ENCODE peak calls at places on chromosomes 11 and 22, in seven cellular contexts. One of them, this sample, is unnamed. For H3K4me1, the result is how much of the 10 kb centered on the place peaks cover.

GRCh38 chr22:23834406-23834805 is 4.4 kb downstream of the DERL3 start:
- DNase-seq in psoas muscle: no peak
- DNase-seq in Peyer's patch: no peak
- DNase-seq in colonic mucosa: no peak
- DNase-seq in upper lobe of right lung: peak
- DNase-seq in IMR-90: no peak
- DNase-seq in PC-3: no peak
- DNase-seq in this sample: no peak

GRCh38 chr22:43411981-43412807 is at the start of gene MPPED1:
- DNase-seq in psoas muscle: no peak
- DNase-seq in Peyer's patch: no peak
- DNase-seq in colonic mucosa: no peak
- DNase-seq in upper lobe of right lung: no peak
- DNase-seq in IMR-90: no peak
- DNase-seq in PC-3: no peak
- DNase-seq in this sample: no peak

GRCh38 chr11:134630896-134631295 is 218.9 kb upstream of the B3GAT1 start:
- DNase-seq in psoas muscle: no peak
- DNase-seq in Peyer's patch: no peak
- DNase-seq in colonic mucosa: no peak
- DNase-seq in upper lobe of right lung: no peak
- DNase-seq in IMR-90: no peak
- DNase-seq in PC-3: no peak
- DNase-seq in this sample: no peak

GRCh38 chr11:23764285-23764684 is 732.6 kb upstream of the LUZP2 start:
- DNase-seq in psoas muscle: no peak
- DNase-seq in Peyer's patch: no peak
- DNase-seq in colonic mucosa: no peak
- DNase-seq in upper lobe of right lung: no peak
- DNase-seq in IMR-90: no peak
- DNase-seq in PC-3: no peak
- DNase-seq in this sample: no peak

GRCh38 chr11:104161751-104162450 is 2.0 kb downstream of the PDGFD start:
- DNase-seq in psoas muscle: no peak
- DNase-seq in Peyer's patch: no peak
- DNase-seq in colonic mucosa: no peak
- DNase-seq in upper lobe of right lung: no peak
- DNase-seq in IMR-90: peak
- DNase-seq in PC-3: no peak
- DNase-seq in this sample: no peak

GRCh38 chr22:17785185-17786184 is 11.2 kb upstream of the BID start:
- DNase-seq in psoas muscle: peak
- DNase-seq in Peyer's patch: peak
- DNase-seq in colonic mucosa: peak
- DNase-seq in upper lobe of right lung: peak
- DNase-seq in IMR-90: no peak
- DNase-seq in PC-3: peak
- DNase-seq in this sample: peak

GRCh38 chr11:16924462-16924825 is 89.8 kb downstream of the PLEKHA7 start:
- DNase-seq in psoas muscle: no peak
- DNase-seq in Peyer's patch: no peak
- DNase-seq in colonic mucosa: peak
- DNase-seq in upper lobe of right lung: no peak
- DNase-seq in IMR-90: no peak
- DNase-seq in PC-3: no peak
- DNase-seq in this sample: no peak

GRCh38 chr11:46264976-46265375 is 12.5 kb upstream of the CREB3L1 start:
- DNase-seq in psoas muscle: no peak
- DNase-seq in Peyer's patch: no peak
- DNase-seq in colonic mucosa: no peak
- DNase-seq in upper lobe of right lung: no peak
- DNase-seq in IMR-90: no peak
- DNase-seq in PC-3: no peak
- DNase-seq in this sample: no peak

GRCh38 chr11:130728185-130729160 is 187.8 kb downstream of the SNX19 start:
- DNase-seq in psoas muscle: no peak
- DNase-seq in Peyer's patch: no peak
- DNase-seq in colonic mucosa: no peak
- DNase-seq in upper lobe of right lung: no peak
- DNase-seq in IMR-90: no peak
- DNase-seq in PC-3: no peak
- DNase-seq in this sample: no peak

GRCh38 chr22:40396882-40397281 is 26.5 kb downstream of the SGSM3 start:
- DNase-seq in psoas muscle: no peak
- DNase-seq in Peyer's patch: no peak
- DNase-seq in colonic mucosa: peak
- DNase-seq in upper lobe of right lung: no peak
- DNase-seq in IMR-90: peak
- DNase-seq in PC-3: peak
- DNase-seq in this sample: no peak

GRCh38 chr11:114197799-114198500 is 98.2 kb upstream of the NNMT start:
- DNase-seq in psoas muscle: peak
- DNase-seq in Peyer's patch: no peak
- DNase-seq in colonic mucosa: no peak
- DNase-seq in upper lobe of right lung: peak
- DNase-seq in IMR-90: peak
- DNase-seq in PC-3: peak
- DNase-seq in this sample: no peak
- H3K4me1 ChIP-seq in psoas muscle: half or more
- H3K4me1 ChIP-seq in Peyer's patch: under half
- H3K4me1 ChIP-seq in colonic mucosa: under half
- H3K4me1 ChIP-seq in upper lobe of right lung: half or more
- H3K4me1 ChIP-seq in IMR-90: under half
- H3K4me1 ChIP-seq in PC-3: under half
- H3K4me1 ChIP-seq in this sample: under half

GRCh38 chr22:44538071-44538470 is 40.0 kb upstream of the RTL6 start:
- DNase-seq in psoas muscle: no peak
- DNase-seq in Peyer's patch: no peak
- DNase-seq in colonic mucosa: no peak
- DNase-seq in upper lobe of right lung: peak
- DNase-seq in IMR-90: peak
- DNase-seq in PC-3: peak
- DNase-seq in this sample: no peak
- H3K4me3 ChIP-seq in psoas muscle: no peak
- H3K4me3 ChIP-seq in Peyer's patch: no peak
- H3K4me3 ChIP-seq in colonic mucosa: no peak
- H3K4me3 ChIP-seq in upper lobe of right lung: no peak
- H3K4me3 ChIP-seq in IMR-90: no peak
- H3K4me3 ChIP-seq in PC-3: no peak
- H3K4me3 ChIP-seq in this sample: no peak

GRCh38 chr11:75087319-75088055 is 9.2 kb downstream of the OR2AT4 start:
- DNase-seq in psoas muscle: no peak
- DNase-seq in Peyer's patch: no peak
- DNase-seq in colonic mucosa: no peak
- DNase-seq in upper lobe of right lung: no peak
- DNase-seq in IMR-90: no peak
- DNase-seq in PC-3: no peak
- DNase-seq in this sample: no peak
- TF ChIP-seq CTCF in psoas muscle: no peak
- TF ChIP-seq CTCF in Peyer's patch: no peak
- TF ChIP-seq CTCF in colonic mucosa: no peak
- TF ChIP-seq CTCF in upper lobe of right lung: no peak
- TF ChIP-seq CTCF in IMR-90: no peak
- TF ChIP-seq CTCF in PC-3: no peak
- TF ChIP-seq CTCF in this sample: no peak

GRCh38 chr11:33670250-33671011 is 30.2 kb downstream of the C11orf91 start:
- DNase-seq in psoas muscle: no peak
- DNase-seq in Peyer's patch: no peak
- DNase-seq in colonic mucosa: no peak
- DNase-seq in upper lobe of right lung: no peak
- DNase-seq in IMR-90: peak
- DNase-seq in PC-3: peak
- DNase-seq in this sample: no peak
- H3K4me1 ChIP-seq in psoas muscle: under half
- H3K4me1 ChIP-seq in Peyer's patch: under half
- H3K4me1 ChIP-seq in colonic mucosa: under half
- H3K4me1 ChIP-seq in upper lobe of right lung: under half
- H3K4me1 ChIP-seq in IMR-90: under half
- H3K4me1 ChIP-seq in PC-3: under half
- H3K4me1 ChIP-seq in this sample: under half

DNA sequence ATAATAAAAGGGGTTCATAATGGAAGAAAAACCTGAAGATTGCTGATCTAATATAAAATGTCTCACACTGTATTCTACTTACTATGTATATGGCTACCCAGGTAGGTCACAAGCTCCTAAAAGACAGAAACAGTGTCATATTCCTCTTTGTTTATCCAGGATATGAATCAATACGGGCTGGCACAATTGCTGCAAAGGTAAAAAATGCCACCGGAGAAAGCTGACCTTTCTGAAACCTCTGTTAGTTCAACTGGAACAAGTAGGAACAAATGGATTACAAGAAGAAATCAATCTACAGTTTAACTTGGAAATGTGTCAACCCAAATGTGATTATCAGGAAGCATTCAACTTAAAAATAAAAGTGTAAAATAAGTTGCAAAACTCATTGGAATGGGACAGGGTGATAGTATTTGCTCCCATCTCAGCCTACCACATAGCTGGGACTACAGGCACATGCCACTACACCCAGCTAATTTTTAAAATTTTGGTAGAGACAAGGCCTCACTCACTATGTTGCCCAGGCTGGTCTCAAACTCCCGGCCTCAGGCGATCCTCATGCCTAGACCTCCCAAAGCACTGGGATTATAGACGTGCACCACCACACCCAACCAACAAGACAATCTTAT is 27.6 kb downstream of the SLC35F2 start:
- DNase-seq in psoas muscle: no peak
- DNase-seq in Peyer's patch: no peak
- DNase-seq in colonic mucosa: no peak
- DNase-seq in upper lobe of right lung: no peak
- DNase-seq in IMR-90: no peak
- DNase-seq in PC-3: peak
- DNase-seq in this sample: no peak
- H3K4me3 ChIP-seq in psoas muscle: no peak
- H3K4me3 ChIP-seq in Peyer's patch: no peak
- H3K4me3 ChIP-seq in colonic mucosa: no peak
- H3K4me3 ChIP-seq in upper lobe of right lung: no peak
- H3K4me3 ChIP-seq in IMR-90: no peak
- H3K4me3 ChIP-seq in PC-3: peak
- H3K4me3 ChIP-seq in this sample: no peak

DNA sequence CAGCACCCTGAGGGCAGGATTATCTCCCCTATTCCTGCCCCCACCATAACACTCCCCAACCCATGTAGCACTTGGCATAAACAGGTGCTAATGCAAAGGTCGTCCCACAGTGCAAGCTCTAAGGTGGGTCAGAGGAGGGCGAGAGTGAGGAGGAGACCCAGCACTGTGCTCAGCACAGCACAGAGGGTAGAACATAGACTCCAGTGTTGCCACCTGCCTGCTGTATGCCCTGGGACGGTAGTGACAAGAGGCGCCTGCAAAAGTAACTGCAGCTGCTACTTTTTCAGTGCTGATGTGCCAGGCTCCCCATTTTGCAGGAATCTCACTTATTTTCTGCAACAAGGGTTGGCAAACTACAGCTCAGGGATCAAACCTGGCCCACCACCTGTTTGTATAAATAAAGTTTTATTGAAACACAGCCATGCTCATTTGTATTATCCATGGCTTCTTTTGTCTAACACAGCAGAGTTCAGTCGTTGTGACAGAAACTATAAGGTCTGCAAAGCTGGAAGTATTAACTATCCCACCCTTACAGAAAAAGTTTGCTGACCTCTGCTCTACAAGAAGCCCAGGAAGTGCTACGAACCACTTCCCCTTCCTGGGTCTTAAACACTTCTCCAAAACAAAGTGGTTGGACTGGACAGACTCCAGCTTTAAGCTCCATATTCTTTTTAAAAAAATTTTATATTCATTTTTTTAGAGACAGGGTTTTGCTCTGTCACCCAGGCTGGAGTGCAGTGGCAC is 16.9 kb upstream of the CDC42BPG start:
- DNase-seq in psoas muscle: no peak
- DNase-seq in Peyer's patch: no peak
- DNase-seq in colonic mucosa: no peak
- DNase-seq in upper lobe of right lung: no peak
- DNase-seq in IMR-90: no peak
- DNase-seq in PC-3: no peak
- DNase-seq in this sample: no peak
- TF ChIP-seq CTCF in psoas muscle: no peak
- TF ChIP-seq CTCF in Peyer's patch: no peak
- TF ChIP-seq CTCF in colonic mucosa: no peak
- TF ChIP-seq CTCF in upper lobe of right lung: no peak
- TF ChIP-seq CTCF in IMR-90: no peak
- TF ChIP-seq CTCF in PC-3: no peak
- TF ChIP-seq CTCF in this sample: no peak

This sample was measured in DND-41.